ENCODE peak calls at places on chromosomes 4 and X, in five cellular contexts. R is activated T-cell treated with anti-CD3 and anti-CD28 coated beads, Interleukin-2, amount 50 U/mL, for 48 hours; B is left ventricle myocardium inferior; H is NCI-H748 treated with DMSO at 0.1 percent for 48 hours; U is LoVo. F is an unnamed sample.

GRCh38 chrX:39811391-39811790 is 286.4 kb downstream of the BCOR start:
- DNase-seq in B (no peak), H (no peak), R (no peak), U (no peak), F (no peak)

GRCh38 chr4:6128221-6128871 is 72.0 kb downstream of the JAKMIP1 start:
- DNase-seq in U (no peak), H (peak), B (no peak), R (no peak), F (no peak)

GRCh38 chrX:120453985-120454384 is 15.1 kb downstream of the LAMP2 start:
- DNase-seq in H (no peak), R (no peak), B (no peak), U (no peak), F (no peak)

GRCh38 chrX:27444093-27444908 is 18.8 kb downstream of the PPP4R3C start:
- DNase-seq in B (no peak), U (no peak), H (no peak), R (peak), F (no peak)

GRCh38 chr4:118823471-118823870 is 12.5 kb downstream of the SEC24D start:
- DNase-seq in U (peak), B (no peak), R (no peak), H (no peak), F (peak)

GRCh38 chr4:128350449-128351045 is 62.9 kb upstream of the PGRMC2 start:
- DNase-seq in R (no peak), H (no peak), B (no peak), U (no peak), F (peak)

GRCh38 chrX:76428243-76429130 is 977 bp downstream of the MAGEE1 start:
- DNase-seq in U (no peak), R (peak), B (no peak), H (no peak), F (peak)

GRCh38 chr4:89765966-89766365 is 71.0 kb downstream of the SNCA start:
- DNase-seq in U (no peak), B (no peak), H (no peak), R (no peak), F (no peak)

GRCh38 chr4:5137927-5138326 is 86.6 kb downstream of the STK32B start:
- DNase-seq in B (no peak), U (peak), R (no peak), H (no peak), F (no peak)

GRCh38 chr4:169611991-169612868 is at the start of gene NEK1:
- DNase-seq in R (peak), U (peak), B (peak), H (peak), F (peak)

GRCh38 chr4:69718376-69719293 is 41.8 kb downstream of the SULT1B1 start:
- DNase-seq in B (no peak), R (no peak), H (no peak), U (peak), F (no peak)

GRCh38 chr4:185383451-185383850 is 12.3 kb downstream of the LRP2BP start:
- DNase-seq in U (peak), H (no peak), R (no peak), B (no peak), F (no peak)

GRCh38 chr4:182928061-182928460 is 10.9 kb upstream of the DCTD start:
- DNase-seq in U (no peak), H (no peak), B (no peak), R (no peak), F (no peak)

GRCh38 chr4:41452484-41453225 is 85.3 kb upstream of the LIMCH1 start:
- DNase-seq in U (no peak), B (no peak), H (peak), R (no peak), F (no peak)

GRCh38 chr4:1062419-1062818 is 50.9 kb downstream of the RNF212 start:
- DNase-seq in H (no peak), U (no peak), R (no peak), B (no peak), F (no peak)

GRCh38 chr4:188015025-188015778 is 19.6 kb downstream of the ZFP42 start:
- DNase-seq in H (no peak), U (peak), R (no peak), B (no peak), F (no peak)

GRCh38 chrX:134484039-134484438 is 24.1 kb downstream of the HPRT1 start:
- DNase-seq in R (no peak), U (peak), B (no peak), H (peak), F (no peak)

GRCh38 chr4:120082286-120082685 is 15.6 kb upstream of the MAD2L1 start:
- DNase-seq in B (no peak), R (no peak), H (no peak), U (no peak), F (no peak)

GRCh38 chr4:23700197-23700596 is 189.7 kb downstream of the PPARGC1A start:
- DNase-seq in B (no peak), R (no peak), H (no peak), U (no peak), F (no peak)

GRCh38 chr4:149589826-149590225 is 225.8 kb downstream of the IQCM start:
- DNase-seq in U (no peak), B (no peak), R (no peak), H (no peak), F (no peak)

GRCh38 chrX:42976729-42977366 is 198.9 kb upstream of the PPP1R2C start:
- DNase-seq in U (peak), B (no peak), R (no peak), H (no peak), F (no peak)

GRCh38 chr4:6834867-6835266 is 52.3 kb downstream of the KIAA0232 start:
- DNase-seq in U (peak), B (no peak), H (no peak), R (no peak), F (no peak)

GRCh38 chr4:86497980-86498379 is 96.1 kb upstream of the PTPN13 start:
- DNase-seq in B (no peak), R (no peak), H (no peak), U (no peak), F (no peak)

GRCh38 chr4:75036046-75036445 is 103.1 kb downstream of the PARM1 start:
- DNase-seq in R (no peak), U (no peak), B (no peak), H (no peak), F (no peak)

GRCh38 chrX:24242649-24243556 is 71.0 kb downstream of the SUPT20HL2 start:
- DNase-seq in B (peak), R (no peak), H (no peak), U (no peak), F (no peak)